ENCODE peak calls at places on chromosomes 4 and X, in five cellular contexts. F is heart left ventricle, D is GM23338, B is AG04450, Q is GM12864. J is an unnamed sample.

GRCh38 chrX:17814557-17814956 is 46.5 kb downstream of the RAI2 start:
- DNase-seq in F (no peak), B (no peak), D (no peak), Q (no peak), J (no peak)

GRCh38 chr4:101114936-101115372 is 232.4 kb downstream of the PPP3CA start:
- DNase-seq in D (peak), B (no peak), F (no peak), Q (no peak), J (no peak)

GRCh38 chrX:1027680-1028079 is 184.8 kb downstream of the CRLF2 start:
- DNase-seq in D (no peak), B (no peak), Q (no peak), F (no peak), J (no peak)

GRCh38 chr4:57076646-57077045 is 33.5 kb downstream of the IGFBP7 start:
- DNase-seq in Q (no peak), B (no peak), D (no peak), F (no peak), J (no peak)

GRCh38 chrX:12138366-12139313 is at the start of gene FRMPD4:
- DNase-seq in D (peak), F (peak), Q (no peak), B (no peak), J (no peak)

GRCh38 chrX:15336023-15336413 is 695 bp upstream of the PIGA start:
- DNase-seq in B (peak), F (no peak), Q (no peak), D (peak), J (peak)

GRCh38 chrX:15151267-15152196 is 118.4 kb downstream of the ASB9 start:
- DNase-seq in Q (no peak), B (no peak), D (no peak), F (no peak), J (no peak)

GRCh38 chr4:173270312-173271027 is 63.7 kb downstream of the HMGB2 start:
- DNase-seq in D (no peak), F (no peak), Q (no peak), B (no peak), J (no peak)

GRCh38 chrX:154719132-154719675 is 31.7 kb downstream of the GAB3 start:
- DNase-seq in B (no peak), F (no peak), Q (no peak), D (no peak), J (no peak)

GRCh38 chr4:80900908-80901307 is 129.6 kb upstream of the BMP3 start:
- DNase-seq in D (no peak), Q (no peak), F (no peak), B (no peak), J (no peak)

GRCh38 chrX:130916636-130917422 is 13.8 kb upstream of the ENOX2 start:
- DNase-seq in D (peak), F (no peak), Q (peak), B (peak), J (peak)

GRCh38 chrX:3191186-3191585 is 149.9 kb downstream of the ARSF start:
- DNase-seq in Q (no peak), B (no peak), F (no peak), D (no peak), J (peak)

GRCh38 chrX:110418220-110418856 is 59.7 kb downstream of the RTL9 start:
- DNase-seq in F (no peak), Q (no peak), B (peak), D (peak), J (no peak)

GRCh38 chr4:85905761-85906160 is 430.8 kb downstream of the ARHGAP24 start:
- DNase-seq in F (no peak), B (no peak), D (no peak), Q (no peak), J (no peak)

GRCh38 chr4:104490770-104491395 is 3.8 kb downstream of the CXXC4 start:
- DNase-seq in B (no peak), D (peak), F (peak), Q (no peak), J (no peak)

GRCh38 chr4:165151734-165152133 is 39.1 kb upstream of the TMEM192 start:
- DNase-seq in D (no peak), F (no peak), Q (no peak), B (no peak), J (no peak)

GRCh38 chr4:21753084-21753760 is 195.3 kb downstream of the KCNIP4 start:
- DNase-seq in B (no peak), Q (no peak), F (no peak), D (no peak), J (no peak)

GRCh38 chr4:88275516-88275915 is 8.8 kb downstream of the PPM1K start:
- DNase-seq in Q (peak), F (no peak), B (no peak), D (no peak), J (no peak)

GRCh38 chrX:112946227-112946626 is 105.6 kb upstream of the AMOT start:
- DNase-seq in F (no peak), B (no peak), D (no peak), Q (no peak), J (no peak)

GRCh38 chrX:71911023-71911730 is 532 bp downstream of the NHSL2 start:
- DNase-seq in D (peak), F (no peak), B (no peak), Q (no peak), J (no peak)

GRCh38 chr4:7763788-7764187 is 175.9 kb downstream of the AFAP1 start:
- DNase-seq in B (peak), D (no peak), F (no peak), Q (no peak), J (no peak)

GRCh38 chr4:168630445-168631187 is 133.8 kb downstream of the PALLD start:
- DNase-seq in B (no peak), F (no peak), Q (no peak), D (no peak), J (no peak)

GRCh38 chr4:76896731-76897521 is 1.0 kb downstream of the SOWAHB start:
- DNase-seq in D (peak), Q (no peak), B (no peak), F (peak), J (no peak)

GRCh38 chr4:179472164-179472563 is 2029.9 kb upstream of the AGA start:
- DNase-seq in F (no peak), Q (no peak), D (no peak), B (no peak), J (no peak)

GRCh38 chrX:53639257-53639656 is 47.3 kb downstream of the HUWE1 start:
- DNase-seq in F (no peak), Q (no peak), B (no peak), D (no peak), J (no peak)

GRCh38 chr4:153937289-153937688 is 148.4 kb upstream of the SFRP2 start:
- DNase-seq in Q (no peak), F (no peak), B (no peak), D (no peak), J (no peak)

GRCh38 chr4:142846729-142847606 is 867 bp upstream of the INPP4B start:
- DNase-seq in Q (no peak), D (peak), B (no peak), F (peak), J (no peak)

GRCh38 chr4:80335554-80336358 is at the start of gene CFAP299:
- DNase-seq in B (peak), D (peak), Q (peak), F (peak), J (peak)

GRCh38 chr4:158170691-158171455 is 2.0 kb downstream of the GASK1B start:
- DNase-seq in F (peak), Q (no peak), D (peak), B (no peak), J (no peak)

GRCh38 chr4:75248770-75249467 is 265.3 kb downstream of the RCHY1 start:
- DNase-seq in Q (no peak), D (no peak), F (no peak), B (no peak), J (no peak)

GRCh38 chr4:8239226-8239625 is 30.3 kb upstream of the HTRA3 start:
- DNase-seq in F (no peak), D (no peak), B (no peak), Q (no peak), J (no peak)

GRCh38 chrX:48835524-48836329 is at the start of gene PCSK1N:
- DNase-seq in Q (no peak), F (no peak), D (peak), B (no peak), J (no peak)

GRCh38 chrX:9352683-9353430 is 112.0 kb upstream of the TBL1X start:
- DNase-seq in Q (peak), B (no peak), D (no peak), F (no peak), J (peak)

GRCh38 chr4:77481856-77482255 is 123.8 kb upstream of the CXCL13 start:
- DNase-seq in D (no peak), F (no peak), B (no peak), Q (no peak), J (no peak)

GRCh38 chr4:152161676-152162330 is 374.1 kb downstream of the FBXW7 start:
- DNase-seq in D (no peak), F (no peak), Q (no peak), B (no peak), J (no peak)

GRCh38 chr4:40455340-40455902 is 120.3 kb downstream of the CHRNA9 start:
- DNase-seq in F (no peak), D (no peak), B (no peak), Q (no peak), J (no peak)

GRCh38 chrX:3638280-3638873 is 75.1 kb downstream of the PRKX start:
- DNase-seq in Q (no peak), B (no peak), D (peak), F (no peak), J (no peak)

DNA sequence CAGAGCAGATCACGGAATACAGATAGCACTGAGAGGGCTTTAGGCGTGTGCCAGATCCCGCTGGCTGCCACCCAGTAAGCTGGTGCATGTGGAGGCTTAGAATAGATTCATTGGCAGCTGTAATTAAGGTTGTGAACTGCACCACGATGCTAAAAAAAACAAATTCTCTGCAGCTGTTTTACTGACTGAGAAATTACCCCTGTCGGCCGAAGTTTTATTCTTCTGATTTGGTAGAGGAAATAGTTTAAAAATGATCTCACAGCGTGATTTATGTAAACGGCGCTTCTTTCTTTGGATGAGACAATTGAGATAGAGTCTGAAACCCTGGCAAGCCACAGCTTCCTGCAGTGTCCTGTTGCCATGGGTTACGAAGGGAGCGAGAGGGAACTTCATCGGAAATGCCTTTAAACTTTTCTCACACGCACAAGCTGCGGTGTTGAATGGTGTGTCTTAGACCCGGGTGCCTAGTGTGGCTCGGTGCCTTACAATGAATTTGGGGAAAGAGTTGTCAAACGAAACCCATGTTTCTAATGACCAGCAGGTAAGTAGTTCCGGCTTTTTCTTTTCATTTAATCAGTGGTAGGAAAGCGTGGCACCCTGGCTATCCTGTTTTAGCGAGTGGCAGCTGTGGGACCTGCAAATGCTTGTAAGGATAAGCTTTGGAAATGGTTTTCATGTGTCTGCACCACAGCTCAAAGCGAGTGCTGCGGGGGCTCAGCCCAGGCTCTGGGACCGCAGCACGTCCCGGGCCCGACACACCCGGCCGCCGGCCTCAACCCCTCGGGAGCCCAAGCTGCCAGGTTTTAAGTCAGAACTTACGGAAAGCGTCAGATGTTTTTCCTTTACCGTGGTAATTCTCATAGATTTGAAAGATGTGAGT is 71.7 kb upstream of the HGFAC start:
- DNase-seq in B (peak), F (no peak), D (peak), Q (no peak), J (peak)
- H3K4me3 ChIP-seq in B (peak), F (peak), D (peak), Q (no peak), J (peak)

GRCh38 chr4:108166038-108166437 is 2.7 kb downstream of the LEF1 start:
- DNase-seq in F (no peak), B (no peak), Q (no peak), D (peak), J (no peak)

GRCh38 chr4:108168672-108169562 is at the start of gene LEF1:
- DNase-seq in B (no peak), F (no peak), Q (no peak), D (peak), J (no peak)

GRCh38 chr4:108169639-108170038 is 907 bp upstream of the LEF1 start:
- DNase-seq in F (no peak), Q (no peak), B (no peak), D (no peak), J (no peak)

GRCh38 chr4:108166441-108167315 is 2.1 kb downstream of the LEF1 start:
- DNase-seq in D (peak), Q (no peak), F (peak), B (no peak), J (no peak)

GRCh38 chr4:108168213-108168671 is 490 bp downstream of the LEF1 start:
- DNase-seq in D (no peak), Q (no peak), B (no peak), F (no peak), J (no peak)
- H3K4me3 ChIP-seq in D (peak), Q (peak), B (peak), F (peak), J (peak)

GRCh38 chr4:30721353-30722091 is 1.4 kb downstream of the PCDH7 start:
- DNase-seq in Q (no peak), B (no peak), D (peak), F (peak), J (no peak)
- H3K4me3 ChIP-seq in Q (no peak), B (peak), D (peak), F (peak), J (peak)

GRCh38 chr4:82268826-82269193 is 105.0 kb downstream of the HNRNPD start:
- DNase-seq in B (no peak), Q (no peak), D (no peak), F (no peak), J (no peak)
- H3K4me3 ChIP-seq in B (no peak), Q (no peak), D (no peak), F (no peak), J (no peak)

GRCh38 chr4:123987408-123987807 is 590.8 kb downstream of the SPRY1 start:
- DNase-seq in Q (no peak), B (no peak), F (no peak), D (no peak), J (no peak)

GRCh38 chr4:123990310-123990709 is 593.7 kb downstream of the SPRY1 start:
- DNase-seq in Q (no peak), B (no peak), F (no peak), D (no peak), J (no peak)

GRCh38 chr4:123984881-123985280 is 588.3 kb downstream of the SPRY1 start:
- DNase-seq in Q (no peak), B (no peak), D (no peak), F (no peak), J (no peak)

GRCh38 chr4:123980736-123981285 is 584.2 kb downstream of the SPRY1 start:
- DNase-seq in Q (no peak), F (no peak), D (no peak), B (no peak), J (no peak)

GRCh38 chr4:123986268-123986798 is 589.7 kb downstream of the SPRY1 start:
- DNase-seq in F (no peak), B (peak), D (no peak), Q (no peak), J (peak)
- H3K4me3 ChIP-seq in F (no peak), B (no peak), D (no peak), Q (no peak), J (no peak)

DNA sequence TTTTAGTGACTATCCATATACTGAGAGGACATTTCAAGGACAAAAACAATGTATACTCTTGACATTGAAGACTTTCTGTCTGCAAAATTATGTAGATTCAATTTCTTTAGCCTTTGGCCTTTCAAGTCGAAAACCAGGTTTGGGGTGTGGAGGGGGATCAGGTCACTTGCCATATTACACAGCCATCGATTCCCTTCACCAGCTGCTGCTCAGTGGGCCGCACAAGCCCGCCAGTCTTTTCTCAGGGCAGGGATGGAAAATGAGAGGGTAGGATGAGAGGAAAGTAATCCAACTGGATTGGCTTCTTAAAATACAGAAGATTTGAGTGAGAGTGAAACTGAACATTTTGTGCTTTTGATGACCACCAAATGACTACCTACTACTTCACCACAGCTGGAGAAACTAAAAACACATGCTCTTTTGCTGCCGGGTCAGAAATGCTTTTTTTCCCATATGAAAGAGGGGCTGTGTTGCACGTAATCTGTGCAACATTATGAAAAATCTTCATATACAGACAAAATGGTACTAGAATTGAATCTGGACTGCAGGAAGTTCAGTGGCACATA is 51.4 kb downstream of the FHL1 start:
- DNase-seq in D (no peak), Q (no peak), B (no peak), F (no peak), J (no peak)
- H3K4me3 ChIP-seq in D (no peak), Q (no peak), B (no peak), F (peak), J (peak)

GRCh38 chr4:114100288-114101031 is 121.0 kb upstream of the ARSJ start:
- DNase-seq in F (no peak), B (no peak), D (no peak), Q (no peak), J (no peak)

GRCh38 chr4:114109776-114110175 is 130.3 kb upstream of the ARSJ start:
- DNase-seq in B (no peak), D (no peak), F (no peak), Q (no peak), J (no peak)

GRCh38 chr4:114108869-114109268 is 129.4 kb upstream of the ARSJ start:
- DNase-seq in Q (no peak), F (no peak), B (peak), D (peak), J (no peak)

GRCh38 chr4:114103908-114104307 is 124.5 kb upstream of the ARSJ start:
- DNase-seq in B (no peak), F (no peak), Q (no peak), D (no peak), J (no peak)
- H3K4me3 ChIP-seq in B (no peak), F (no peak), Q (no peak), D (no peak), J (no peak)

GRCh38 chr4:84496356-84497219 is 2.5 kb downstream of the NKX6-1 start:
- DNase-seq in D (peak), F (no peak), B (no peak), Q (no peak), J (no peak)
- H3K4me3 ChIP-seq in D (peak), F (no peak), B (no peak), Q (no peak), J (peak)

GRCh38 chrX:43808231-43808630 is 74.0 kb downstream of the MAOB start:
- DNase-seq in D (no peak), F (no peak), B (no peak), Q (no peak), J (no peak)
- H3K4me3 ChIP-seq in D (no peak), F (no peak), B (no peak), Q (no peak), J (no peak)

J was measured in AG09309.